ENCODE peak calls at places on chromosome 18, in seven cellular contexts. H, T, U, W, F, K and I are unnamed samples.

GRCh38 chr18:48989304-48990284 is 38.8 kb upstream of the SMAD7 start:
- DNase-seq in H (no peak), T (no peak), U (no peak), W (no peak), F (no peak), K (peak), I (peak)

GRCh38 chr18:36673452-36673851 is 155.3 kb downstream of the TPGS2 start:
- DNase-seq in H (no peak), T (no peak), U (no peak), W (no peak), F (no peak), K (no peak), I (no peak)

GRCh38 chr18:51028201-51028805 is 1.7 kb upstream of the SMAD4 start:
- DNase-seq in H (peak), T (no peak), U (no peak), W (peak), F (peak), K (no peak), I (no peak)

GRCh38 chr18:58578321-58578720 is 50.6 kb downstream of the ALPK2 start:
- DNase-seq in H (no peak), T (no peak), U (no peak), W (peak), F (no peak), K (no peak), I (peak)

GRCh38 chr18:23926590-23926989 is 88.0 kb upstream of the TTC39C start:
- DNase-seq in H (no peak), T (no peak), U (no peak), W (no peak), F (no peak), K (no peak), I (no peak)

GRCh38 chr18:48161201-48161910 is 230.9 kb upstream of the SMAD2 start:
- DNase-seq in H (peak), T (peak), U (peak), W (peak), F (peak), K (peak), I (peak)

GRCh38 chr18:70491734-70492348 is 203.0 kb downstream of the SOCS6 start:
- DNase-seq in H (peak), T (peak), U (peak), W (peak), F (peak), K (no peak), I (peak)

GRCh38 chr18:23259701-23260661 is 124.7 kb downstream of the CABLES1 start:
- DNase-seq in H (peak), T (peak), U (peak), W (peak), F (peak), K (peak), I (peak)

GRCh38 chr18:24068945-24069693 is 54.6 kb downstream of the TTC39C start:
- DNase-seq in H (no peak), T (no peak), U (no peak), W (no peak), F (no peak), K (no peak), I (no peak)

GRCh38 chr18:67301592-67301991 is 214.9 kb downstream of the DSEL start:
- DNase-seq in H (no peak), T (no peak), U (no peak), W (no peak), F (no peak), K (no peak), I (no peak)

GRCh38 chr18:23903971-23904370 is 110.6 kb upstream of the TTC39C start:
- DNase-seq in H (no peak), T (no peak), U (no peak), W (no peak), F (no peak), K (no peak), I (no peak)

GRCh38 chr18:8942909-8943545 is 159.5 kb upstream of the NDUFV2 start:
- DNase-seq in H (no peak), T (no peak), U (no peak), W (no peak), F (no peak), K (no peak), I (no peak)

GRCh38 chr18:26765498-26765897 is 100.0 kb downstream of the AQP4 start:
- DNase-seq in H (no peak), T (no peak), U (no peak), W (no peak), F (no peak), K (no peak), I (no peak)

GRCh38 chr18:74114206-74114605 is 33.4 kb downstream of the FBXO15 start:
- DNase-seq in H (peak), T (no peak), U (no peak), W (no peak), F (no peak), K (no peak), I (peak)

GRCh38 chr18:22207022-22207758 is 37.8 kb downstream of the GATA6 start:
- DNase-seq in H (no peak), T (no peak), U (no peak), W (peak), F (no peak), K (no peak), I (peak)

GRCh38 chr18:48295586-48296311 is 113.4 kb downstream of the ZBTB7C start:
- DNase-seq in H (no peak), T (no peak), U (peak), W (peak), F (no peak), K (no peak), I (no peak)

GRCh38 chr18:50967714-50968661 is at the start of gene ELAC1:
- DNase-seq in H (peak), T (peak), U (peak), W (peak), F (peak), K (peak), I (peak)

GRCh38 chr18:32393407-32393806 is 77.3 kb downstream of the GAREM1 start:
- DNase-seq in H (no peak), T (no peak), U (no peak), W (no peak), F (no peak), K (no peak), I (no peak)

GRCh38 chr18:37654034-37654433 is 88.4 kb upstream of the CELF4 start:
- DNase-seq in H (no peak), T (no peak), U (no peak), W (no peak), F (no peak), K (no peak), I (no peak)

GRCh38 chr18:79574938-79575525 is 104.6 kb upstream of the CTDP1 start:
- DNase-seq in H (no peak), T (peak), U (no peak), W (no peak), F (no peak), K (peak), I (no peak)

GRCh38 chr18:36066731-36067117 is 635 bp downstream of the RPRD1A start:
- DNase-seq in H (no peak), T (no peak), U (no peak), W (no peak), F (no peak), K (no peak), I (peak)

DNA sequence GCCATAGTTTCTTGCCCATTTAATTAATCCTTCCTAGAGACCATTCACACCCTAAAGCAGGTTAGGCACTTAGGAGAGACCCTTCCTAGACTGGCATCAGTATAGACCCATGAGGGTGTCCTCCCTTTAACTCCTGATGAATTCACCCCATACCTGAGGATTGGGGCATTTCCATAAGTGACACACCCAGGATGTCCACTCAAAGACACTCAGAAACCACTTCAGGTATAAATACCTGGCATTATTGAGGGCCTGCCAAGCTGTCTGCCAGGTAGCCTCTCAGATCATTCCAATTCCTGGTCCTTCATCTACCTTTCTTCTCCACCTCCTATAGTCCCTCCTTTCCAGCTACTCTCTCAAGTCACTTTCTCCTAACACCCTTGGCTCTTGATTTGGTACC is 57.5 kb upstream of the SLC14A2 start:
- DNase-seq in H (no peak), T (no peak), U (no peak), W (no peak), F (no peak), K (no peak), I (no peak)
- TF ChIP-seq CTCF in H (no peak), T (no peak), U (no peak), W (no peak), F (no peak), K (no peak), I (no peak)

GRCh38 chr18:66048404-66048803 is 297.6 kb downstream of the CDH7 start:
- DNase-seq in H (no peak), T (no peak), U (no peak), W (no peak), F (no peak), K (no peak), I (no peak)

GRCh38 chr18:66043009-66043408 is 292.2 kb downstream of the CDH7 start:
- DNase-seq in H (no peak), T (no peak), U (no peak), W (no peak), F (no peak), K (no peak), I (no peak)

DNA sequence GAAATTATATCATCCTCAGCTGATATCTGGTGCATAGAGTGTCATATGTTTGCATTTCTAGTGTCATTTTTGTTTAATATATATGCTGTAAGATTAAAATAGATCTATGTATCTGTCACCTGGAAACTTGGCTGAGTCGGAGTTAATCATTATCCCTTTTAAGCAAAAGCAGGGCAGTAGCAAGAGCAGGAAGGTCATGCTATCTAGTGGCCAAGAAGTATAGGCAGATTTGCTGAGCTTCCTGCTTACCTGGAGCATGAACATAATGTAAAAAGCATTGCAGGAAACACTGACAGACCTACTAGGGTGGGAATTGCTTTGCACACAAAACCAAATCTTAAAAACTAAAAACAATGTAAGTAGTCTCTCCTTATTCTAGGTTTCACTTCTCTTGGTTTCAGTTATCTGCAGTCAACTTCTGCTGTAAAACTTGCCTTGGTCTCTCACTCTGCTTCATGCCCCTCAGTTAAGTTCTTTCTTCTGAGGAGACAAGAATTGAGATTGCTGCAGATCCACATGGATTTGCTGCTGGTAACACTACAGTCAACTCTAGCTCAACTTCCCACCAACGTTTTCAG is 295.3 kb downstream of the CDH7 start:
- DNase-seq in H (no peak), T (no peak), U (no peak), W (no peak), F (peak), K (no peak), I (no peak)
- TF ChIP-seq CTCF in H (no peak), T (peak), U (no peak), W (no peak), F (no peak), K (no peak), I (no peak)

GRCh38 chr18:43525149-43525548 is 247.9 kb upstream of the SYT4 start:
- DNase-seq in H (no peak), T (no peak), U (no peak), W (no peak), F (peak), K (no peak), I (no peak)
- TF ChIP-seq CTCF in H (no peak), T (no peak), U (no peak), W (no peak), F (no peak), K (no peak), I (no peak)

DNA sequence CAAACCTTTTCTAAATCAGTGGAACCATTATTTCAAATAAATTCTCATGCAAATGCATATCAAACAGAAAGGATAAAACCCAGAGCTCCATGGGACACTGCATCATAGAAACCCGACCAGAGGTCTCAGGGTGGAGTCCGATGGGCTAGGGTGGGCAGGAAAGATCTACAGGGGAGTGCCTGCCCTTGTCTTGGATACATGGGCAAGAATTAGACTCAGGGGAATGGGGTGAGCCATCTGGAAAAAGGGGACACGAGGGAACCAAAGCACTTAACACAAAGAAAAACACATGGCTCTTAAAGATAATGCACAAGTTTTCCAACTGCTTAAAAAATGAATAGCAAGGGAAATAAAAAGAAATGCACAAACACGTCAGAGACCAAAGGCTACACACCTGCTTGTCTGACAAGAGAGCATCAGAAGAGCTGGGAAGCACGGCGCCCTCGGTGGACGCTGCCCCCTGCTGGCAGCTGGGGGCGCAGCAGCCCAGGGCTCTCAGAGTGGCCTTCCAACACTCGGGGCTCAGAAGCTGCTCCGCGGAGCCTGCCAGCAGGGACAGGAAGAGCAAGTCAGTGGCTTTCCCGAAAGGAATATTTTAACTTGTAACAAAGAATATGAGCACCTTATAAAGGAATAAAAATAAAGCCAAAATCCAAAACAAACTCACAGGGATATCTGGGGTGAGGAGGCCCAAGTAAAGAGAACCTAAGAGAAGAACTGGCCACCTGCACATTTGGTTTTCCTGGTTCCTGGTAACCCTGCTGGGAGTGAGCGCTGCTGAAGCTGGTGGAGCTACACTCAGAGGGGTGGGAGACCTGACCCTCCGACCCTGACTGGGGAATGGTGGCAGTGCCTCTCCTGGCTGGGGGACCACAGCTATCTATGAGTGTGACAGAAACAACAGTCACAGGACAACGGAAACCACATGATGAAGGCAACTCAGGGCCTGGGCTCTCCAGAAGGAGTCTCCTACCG is 54.5 kb downstream of the SIGLEC15 start:
- DNase-seq in H (peak), T (peak), U (peak), W (peak), F (peak), K (peak), I (peak)
- TF ChIP-seq CTCF in H (peak), T (peak), U (peak), W (peak), F (peak), K (peak), I (peak)

DNA sequence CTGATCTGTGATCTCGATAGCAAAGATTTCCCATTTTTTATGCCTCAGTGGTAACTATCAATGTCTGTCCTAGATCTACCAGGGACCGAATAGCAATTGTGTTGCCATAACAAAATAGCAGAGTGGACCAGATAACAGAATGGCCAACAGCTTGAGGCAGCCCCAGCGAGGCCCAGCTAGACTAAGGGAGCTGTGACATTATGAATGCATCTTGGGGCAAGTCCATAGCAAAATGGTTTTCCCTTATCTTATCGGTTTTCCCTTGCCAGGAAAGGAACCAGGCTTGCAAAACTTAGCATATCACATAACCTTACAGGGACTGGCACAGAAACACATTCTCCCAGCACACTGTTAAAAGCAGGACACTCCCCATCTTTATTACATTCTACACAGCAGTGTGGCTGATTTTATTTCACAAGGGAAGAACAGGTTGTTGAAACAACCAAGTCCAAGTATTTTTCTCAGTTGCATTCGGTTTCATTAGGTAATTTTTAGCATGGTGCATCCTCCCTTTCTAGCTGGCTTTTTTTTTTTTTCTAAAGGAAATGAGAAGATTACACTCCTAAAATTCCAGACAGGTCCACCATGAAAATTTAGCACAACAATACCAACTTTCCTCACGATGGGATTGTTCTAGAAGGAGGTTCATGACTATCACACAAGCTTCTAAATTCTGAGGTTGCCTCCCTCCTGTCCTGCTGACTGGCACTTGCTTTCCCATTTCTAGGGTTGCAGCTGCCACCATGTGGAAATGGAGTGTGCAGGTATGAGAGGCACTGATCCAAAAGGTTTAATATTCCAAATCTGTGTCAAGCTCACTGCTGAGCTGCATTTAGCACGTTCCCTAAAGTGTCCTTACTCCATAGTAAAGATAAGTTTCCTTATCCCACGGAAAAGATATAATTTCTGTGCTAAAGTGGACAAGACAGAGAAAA is 97.0 kb upstream of the SLC35G4 start:
- DNase-seq in H (peak), T (no peak), U (peak), W (peak), F (peak), K (no peak), I (peak)
- TF ChIP-seq CTCF in H (peak), T (no peak), U (no peak), W (no peak), F (no peak), K (no peak), I (no peak)

GRCh38 chr18:76674596-76674995 is 147.8 kb upstream of the ZNF236 start:
- DNase-seq in H (no peak), T (no peak), U (no peak), W (no peak), F (no peak), K (no peak), I (no peak)

GRCh38 chr18:76684265-76684664 is 138.1 kb upstream of the ZNF236 start:
- DNase-seq in H (no peak), T (no peak), U (no peak), W (no peak), F (no peak), K (no peak), I (no peak)

GRCh38 chr18:76679877-76680276 is 142.5 kb upstream of the ZNF236 start:
- DNase-seq in H (no peak), T (no peak), U (peak), W (no peak), F (no peak), K (no peak), I (no peak)

GRCh38 chr18:76678248-76678647 is 144.1 kb upstream of the ZNF236 start:
- DNase-seq in H (no peak), T (no peak), U (no peak), W (no peak), F (no peak), K (no peak), I (no peak)

GRCh38 chr18:76679259-76679658 is 143.1 kb upstream of the ZNF236 start:
- DNase-seq in H (no peak), T (no peak), U (no peak), W (no peak), F (no peak), K (no peak), I (no peak)
- TF ChIP-seq CTCF in H (no peak), T (no peak), U (no peak), W (no peak), F (no peak), K (no peak), I (no peak)